ENCODE peak calls at places on chromosomes 12 and 14, in four cellular contexts. One of them, this sample, is unnamed.

GRCh38 chr12:51082561-51083139 is 746 bp downstream of the CSRNP2 start:
- DNase-seq in H1: no peak
- DNase-seq in GM12878: no peak
- DNase-seq in K562: no peak
- DNase-seq in this sample: no peak

GRCh38 chr12:47021298-47021697 is 58.1 kb upstream of the PCED1B start:
- DNase-seq in H1: no peak
- DNase-seq in GM12878: peak
- DNase-seq in K562: peak
- DNase-seq in this sample: peak

GRCh38 chr12:79838359-79838758 is 96.5 kb downstream of the PPP1R12A start:
- DNase-seq in H1: no peak
- DNase-seq in GM12878: no peak
- DNase-seq in K562: no peak
- DNase-seq in this sample: no peak

GRCh38 chr12:101866615-101867373 is 10.6 kb upstream of the DRAM1 start:
- DNase-seq in H1: no peak
- DNase-seq in GM12878: no peak
- DNase-seq in K562: no peak
- DNase-seq in this sample: no peak

GRCh38 chr12:102479099-102479887 is 1.1 kb downstream of the IGF1 start:
- DNase-seq in H1: no peak
- DNase-seq in GM12878: peak
- DNase-seq in K562: peak
- DNase-seq in this sample: no peak

GRCh38 chr14:81453166-81453766 is 53.1 kb upstream of the STON2 start:
- DNase-seq in H1: peak
- DNase-seq in GM12878: no peak
- DNase-seq in K562: peak
- DNase-seq in this sample: peak

GRCh38 chr14:68970096-68970612 is 8.9 kb downstream of the ACTN1 start:
- DNase-seq in H1: no peak
- DNase-seq in GM12878: no peak
- DNase-seq in K562: no peak
- DNase-seq in this sample: no peak

GRCh38 chr14:61508526-61508925 is 186.8 kb upstream of the HIF1A start:
- DNase-seq in H1: no peak
- DNase-seq in GM12878: no peak
- DNase-seq in K562: no peak
- DNase-seq in this sample: peak

GRCh38 chr12:125330645-125331341 is 265.6 kb downstream of the AACS start:
- DNase-seq in H1: peak
- DNase-seq in GM12878: no peak
- DNase-seq in K562: peak
- DNase-seq in this sample: peak

GRCh38 chr14:66782853-66783252 is 274.9 kb downstream of the GPHN start:
- DNase-seq in H1: no peak
- DNase-seq in GM12878: no peak
- DNase-seq in K562: no peak
- DNase-seq in this sample: no peak

GRCh38 chr14:71590131-71590530 is 342.1 kb upstream of the RGS6 start:
- DNase-seq in H1: no peak
- DNase-seq in GM12878: no peak
- DNase-seq in K562: no peak
- DNase-seq in this sample: no peak

GRCh38 chr12:27688671-27689070 is 7.6 kb upstream of the REP15 start:
- DNase-seq in H1: no peak
- DNase-seq in GM12878: no peak
- DNase-seq in K562: no peak
- DNase-seq in this sample: no peak

GRCh38 chr14:23633160-23633701 is 2.9 kb upstream of the DHRS2 start:
- DNase-seq in H1: no peak
- DNase-seq in GM12878: no peak
- DNase-seq in K562: no peak
- DNase-seq in this sample: peak

GRCh38 chr14:28502517-28502916 is 264.1 kb upstream of the FOXG1 start:
- DNase-seq in H1: no peak
- DNase-seq in GM12878: no peak
- DNase-seq in K562: no peak
- DNase-seq in this sample: no peak

GRCh38 chr12:68899251-68899771 is 33.7 kb downstream of the CPM start:
- DNase-seq in H1: no peak
- DNase-seq in GM12878: no peak
- DNase-seq in K562: no peak
- DNase-seq in this sample: no peak

GRCh38 chr12:11876301-11876700 is 194.4 kb upstream of the BCL2L14 start:
- DNase-seq in H1: no peak
- DNase-seq in GM12878: no peak
- DNase-seq in K562: no peak
- DNase-seq in this sample: no peak

GRCh38 chr12:108495054-108495453 is 20.0 kb upstream of the FICD start:
- DNase-seq in H1: peak
- DNase-seq in GM12878: no peak
- DNase-seq in K562: peak
- DNase-seq in this sample: peak

GRCh38 chr12:541676-542289 is 82.0 kb downstream of the B4GALNT3 start:
- DNase-seq in H1: no peak
- DNase-seq in GM12878: no peak
- DNase-seq in K562: no peak
- DNase-seq in this sample: peak

GRCh38 chr12:86229772-86230171 is 26.4 kb downstream of the MGAT4C start:
- DNase-seq in H1: no peak
- DNase-seq in GM12878: no peak
- DNase-seq in K562: no peak
- DNase-seq in this sample: no peak

GRCh38 chr12:102962986-102963385 is 5.5 kb downstream of the ASCL1 start:
- DNase-seq in H1: no peak
- DNase-seq in GM12878: no peak
- DNase-seq in K562: no peak
- DNase-seq in this sample: no peak

GRCh38 chr12:5088586-5089264 is 45.0 kb downstream of the KCNA5 start:
- DNase-seq in H1: no peak
- DNase-seq in GM12878: no peak
- DNase-seq in K562: no peak
- DNase-seq in this sample: peak

GRCh38 chr14:22539831-22540230 is 49.2 kb downstream of the DAD1 start:
- DNase-seq in H1: no peak
- DNase-seq in GM12878: no peak
- DNase-seq in K562: no peak
- DNase-seq in this sample: no peak

GRCh38 chr14:74349757-74350156 is 1.5 kb downstream of the VRTN start:
- DNase-seq in H1: no peak
- DNase-seq in GM12878: no peak
- DNase-seq in K562: no peak
- DNase-seq in this sample: no peak
- TF ChIP-seq NRF1 in H1: no peak
- TF ChIP-seq NRF1 in GM12878: no peak
- TF ChIP-seq NRF1 in K562: no peak
- TF ChIP-seq NRF1 in this sample: no peak

GRCh38 chr12:116662612-116663144 is 75.2 kb downstream of the SPRING1 start:
- DNase-seq in H1: no peak
- DNase-seq in GM12878: no peak
- DNase-seq in K562: no peak
- DNase-seq in this sample: peak
- TF ChIP-seq NRF1 in H1: no peak
- TF ChIP-seq NRF1 in GM12878: no peak
- TF ChIP-seq NRF1 in K562: peak
- TF ChIP-seq NRF1 in this sample: no peak

DNA sequence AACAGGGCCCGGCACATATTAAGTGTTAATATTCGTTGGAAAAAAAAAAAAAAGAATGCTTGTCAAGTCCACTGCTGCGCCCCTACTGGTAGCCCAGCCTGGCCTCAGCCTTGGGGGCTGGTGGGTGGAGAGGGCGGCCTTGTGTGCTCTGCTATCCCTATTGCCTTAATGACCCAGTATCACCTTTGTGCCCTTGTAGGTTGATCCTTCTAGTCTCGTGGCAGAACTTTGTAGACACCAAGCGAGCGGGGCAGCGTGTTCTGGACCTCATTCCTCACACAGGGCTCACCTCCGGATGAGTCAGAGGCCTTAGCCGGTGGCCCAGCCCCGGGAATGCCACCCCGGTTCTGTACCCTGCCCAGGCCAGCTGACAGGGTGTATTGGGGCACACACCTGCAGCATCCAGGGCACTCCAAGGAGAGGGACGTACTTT is 1.8 kb upstream of the RCOR1 start:
- DNase-seq in H1: peak
- DNase-seq in GM12878: no peak
- DNase-seq in K562: peak
- DNase-seq in this sample: peak
- TF ChIP-seq NRF1 in H1: no peak
- TF ChIP-seq NRF1 in GM12878: no peak
- TF ChIP-seq NRF1 in K562: no peak
- TF ChIP-seq NRF1 in this sample: no peak

GRCh38 chr14:99605299-99605961 is 1.4 kb upstream of the CCDC85C start:
- DNase-seq in H1: peak
- DNase-seq in GM12878: no peak
- DNase-seq in K562: peak
- DNase-seq in this sample: peak
- TF ChIP-seq NRF1 in H1: no peak
- TF ChIP-seq NRF1 in GM12878: no peak
- TF ChIP-seq NRF1 in K562: peak
- TF ChIP-seq NRF1 in this sample: peak

GRCh38 chr14:64726585-64726890 is 22.3 kb downstream of the PLEKHG3 start:
- DNase-seq in H1: no peak
- DNase-seq in GM12878: no peak
- DNase-seq in K562: no peak
- DNase-seq in this sample: no peak
- TF ChIP-seq NRF1 in H1: no peak
- TF ChIP-seq NRF1 in GM12878: no peak
- TF ChIP-seq NRF1 in K562: no peak
- TF ChIP-seq NRF1 in this sample: no peak

GRCh38 chr14:100093322-100093721 is 28.1 kb downstream of the EVL start:
- DNase-seq in H1: no peak
- DNase-seq in GM12878: no peak
- DNase-seq in K562: no peak
- DNase-seq in this sample: no peak

GRCh38 chr14:100088226-100088625 is 23.0 kb downstream of the EVL start:
- DNase-seq in H1: no peak
- DNase-seq in GM12878: no peak
- DNase-seq in K562: no peak
- DNase-seq in this sample: no peak

GRCh38 chr14:100086361-100086760 is 21.1 kb downstream of the EVL start:
- DNase-seq in H1: no peak
- DNase-seq in GM12878: no peak
- DNase-seq in K562: no peak
- DNase-seq in this sample: no peak

GRCh38 chr14:100092832-100093231 is 27.6 kb downstream of the EVL start:
- DNase-seq in H1: no peak
- DNase-seq in GM12878: no peak
- DNase-seq in K562: no peak
- DNase-seq in this sample: no peak

GRCh38 chr14:100091386-100091785 is 26.2 kb downstream of the EVL start:
- DNase-seq in H1: no peak
- DNase-seq in GM12878: no peak
- DNase-seq in K562: no peak
- DNase-seq in this sample: no peak
- TF ChIP-seq NRF1 in H1: no peak
- TF ChIP-seq NRF1 in GM12878: no peak
- TF ChIP-seq NRF1 in K562: no peak
- TF ChIP-seq NRF1 in this sample: no peak

GRCh38 chr14:64388533-64389243 is 535 bp downstream of the MTHFD1 start:
- DNase-seq in H1: no peak
- DNase-seq in GM12878: no peak
- DNase-seq in K562: peak
- DNase-seq in this sample: peak
- TF ChIP-seq NRF1 in H1: no peak
- TF ChIP-seq NRF1 in GM12878: no peak
- TF ChIP-seq NRF1 in K562: no peak
- TF ChIP-seq NRF1 in this sample: no peak

DNA sequence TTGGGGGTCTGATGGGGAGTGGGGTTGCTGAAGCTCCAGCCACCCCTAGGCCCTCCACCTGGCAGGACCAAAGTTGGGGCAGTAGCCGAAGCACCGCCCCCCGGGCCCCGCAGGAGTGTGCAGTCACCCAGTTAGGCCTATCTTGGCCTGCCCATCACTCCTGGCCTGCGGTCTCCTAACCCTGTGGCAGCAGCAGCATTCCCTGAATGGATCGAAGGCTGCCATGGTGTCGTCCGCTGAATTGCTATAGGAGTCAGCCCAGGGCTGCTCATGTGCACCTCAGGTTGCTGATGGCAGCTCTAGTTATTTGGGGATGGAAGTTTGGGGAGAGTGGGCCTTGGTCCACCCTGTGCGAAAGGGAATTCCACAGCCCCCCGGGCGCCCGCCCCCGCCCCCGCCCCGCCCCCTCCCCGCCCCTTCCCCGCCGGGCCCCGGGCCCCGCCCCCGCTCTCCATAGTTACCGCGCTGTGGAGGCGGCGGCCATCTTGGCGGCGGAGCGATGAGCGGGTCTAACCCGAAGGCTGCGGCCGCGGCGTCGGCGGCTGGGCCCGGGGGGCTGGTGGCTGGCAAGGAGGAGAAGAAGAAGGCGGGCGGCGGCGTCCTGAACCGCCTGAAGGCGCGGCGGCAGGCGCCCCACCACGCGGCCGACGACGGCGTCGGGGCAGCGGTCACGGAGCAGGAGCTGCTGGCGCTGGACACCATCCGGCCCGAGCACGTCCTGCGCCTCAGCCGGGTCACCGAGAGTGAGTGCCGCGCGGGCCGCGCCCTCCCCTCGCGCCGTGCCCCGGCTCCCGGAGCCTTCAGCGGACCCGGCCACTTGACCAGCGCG is at the start of gene UNC119B:
- DNase-seq in H1: peak
- DNase-seq in GM12878: no peak
- DNase-seq in K562: peak
- DNase-seq in this sample: peak
- TF ChIP-seq NRF1 in H1: no peak
- TF ChIP-seq NRF1 in GM12878: no peak
- TF ChIP-seq NRF1 in K562: no peak
- TF ChIP-seq NRF1 in this sample: no peak

GRCh38 chr12:33484161-33484560 is 44.5 kb upstream of the SYT10 start:
- DNase-seq in H1: no peak
- DNase-seq in GM12878: no peak
- DNase-seq in K562: peak
- DNase-seq in this sample: no peak

GRCh38 chr12:33486058-33486457 is 46.4 kb upstream of the SYT10 start:
- DNase-seq in H1: no peak
- DNase-seq in GM12878: no peak
- DNase-seq in K562: no peak
- DNase-seq in this sample: no peak

GRCh38 chr12:33488036-33488435 is 48.4 kb upstream of the SYT10 start:
- DNase-seq in H1: no peak
- DNase-seq in GM12878: no peak
- DNase-seq in K562: no peak
- DNase-seq in this sample: no peak
- TF ChIP-seq NRF1 in H1: no peak
- TF ChIP-seq NRF1 in GM12878: no peak
- TF ChIP-seq NRF1 in K562: no peak
- TF ChIP-seq NRF1 in this sample: no peak